ENCODE peak calls at places on chromosome 2, in eight cellular contexts. One of them, this sample, is unnamed.

GRCh38 chr2:42954227-42954962 is 162.0 kb upstream of the HAAO start:
- DNase-seq in cerebellum: no peak
- DNase-seq in AG04450: no peak
- DNase-seq in H7: no peak
- DNase-seq in aorta: no peak
- DNase-seq in HCT116: no peak
- DNase-seq in CD8-positive, alpha-beta T cell: no peak
- DNase-seq in neuronal stem cell: no peak
- DNase-seq in this sample: no peak

GRCh38 chr2:170235860-170236638 is 58.1 kb downstream of the MYO3B start:
- DNase-seq in cerebellum: no peak
- DNase-seq in AG04450: no peak
- DNase-seq in H7: peak
- DNase-seq in aorta: no peak
- DNase-seq in HCT116: peak
- DNase-seq in CD8-positive, alpha-beta T cell: no peak
- DNase-seq in neuronal stem cell: peak
- DNase-seq in this sample: peak

GRCh38 chr2:142562900-142563299 is 314.6 kb upstream of the KYNU start:
- DNase-seq in cerebellum: no peak
- DNase-seq in AG04450: no peak
- DNase-seq in H7: no peak
- DNase-seq in aorta: no peak
- DNase-seq in HCT116: no peak
- DNase-seq in CD8-positive, alpha-beta T cell: no peak
- DNase-seq in neuronal stem cell: no peak
- DNase-seq in this sample: no peak

GRCh38 chr2:219171231-219171651 is 1.4 kb upstream of the SLC23A3 start:
- DNase-seq in cerebellum: peak
- DNase-seq in AG04450: peak
- DNase-seq in H7: peak
- DNase-seq in aorta: no peak
- DNase-seq in HCT116: peak
- DNase-seq in CD8-positive, alpha-beta T cell: peak
- DNase-seq in neuronal stem cell: peak
- DNase-seq in this sample: no peak

GRCh38 chr2:100833330-100833729 is 13.4 kb downstream of the NPAS2 start:
- DNase-seq in cerebellum: no peak
- DNase-seq in AG04450: no peak
- DNase-seq in H7: no peak
- DNase-seq in aorta: no peak
- DNase-seq in HCT116: no peak
- DNase-seq in CD8-positive, alpha-beta T cell: no peak
- DNase-seq in neuronal stem cell: no peak
- DNase-seq in this sample: no peak

GRCh38 chr2:226351711-226352110 is 447.9 kb downstream of the IRS1 start:
- DNase-seq in cerebellum: no peak
- DNase-seq in AG04450: no peak
- DNase-seq in H7: no peak
- DNase-seq in aorta: no peak
- DNase-seq in HCT116: no peak
- DNase-seq in CD8-positive, alpha-beta T cell: no peak
- DNase-seq in neuronal stem cell: no peak
- DNase-seq in this sample: no peak

GRCh38 chr2:16281451-16282330 is 341.3 kb downstream of the MYCN start:
- DNase-seq in cerebellum: peak
- DNase-seq in AG04450: no peak
- DNase-seq in H7: peak
- DNase-seq in aorta: no peak
- DNase-seq in HCT116: peak
- DNase-seq in CD8-positive, alpha-beta T cell: no peak
- DNase-seq in neuronal stem cell: no peak
- DNase-seq in this sample: no peak

GRCh38 chr2:30679416-30680088 is 127.7 kb downstream of the CAPN13 start:
- DNase-seq in cerebellum: no peak
- DNase-seq in AG04450: no peak
- DNase-seq in H7: no peak
- DNase-seq in aorta: no peak
- DNase-seq in HCT116: no peak
- DNase-seq in CD8-positive, alpha-beta T cell: no peak
- DNase-seq in neuronal stem cell: no peak
- DNase-seq in this sample: no peak

GRCh38 chr2:218402491-218402901 is 2.8 kb downstream of the CTDSP1 start:
- DNase-seq in cerebellum: no peak
- DNase-seq in AG04450: no peak
- DNase-seq in H7: peak
- DNase-seq in aorta: no peak
- DNase-seq in HCT116: no peak
- DNase-seq in CD8-positive, alpha-beta T cell: no peak
- DNase-seq in neuronal stem cell: no peak
- DNase-seq in this sample: no peak

GRCh38 chr2:96826546-96827278 is 10.6 kb downstream of the CNNM3 start:
- DNase-seq in cerebellum: no peak
- DNase-seq in AG04450: no peak
- DNase-seq in H7: no peak
- DNase-seq in aorta: peak
- DNase-seq in HCT116: no peak
- DNase-seq in CD8-positive, alpha-beta T cell: no peak
- DNase-seq in neuronal stem cell: no peak
- DNase-seq in this sample: no peak

GRCh38 chr2:219428469-219428868 is 6.2 kb upstream of the SPEG start:
- DNase-seq in cerebellum: no peak
- DNase-seq in AG04450: no peak
- DNase-seq in H7: no peak
- DNase-seq in aorta: peak
- DNase-seq in HCT116: no peak
- DNase-seq in CD8-positive, alpha-beta T cell: no peak
- DNase-seq in neuronal stem cell: no peak
- DNase-seq in this sample: no peak

GRCh38 chr2:129015886-129016285 is 697.2 kb upstream of the HS6ST1 start:
- DNase-seq in cerebellum: no peak
- DNase-seq in AG04450: no peak
- DNase-seq in H7: no peak
- DNase-seq in aorta: no peak
- DNase-seq in HCT116: no peak
- DNase-seq in CD8-positive, alpha-beta T cell: no peak
- DNase-seq in neuronal stem cell: no peak
- DNase-seq in this sample: no peak

GRCh38 chr2:8453904-8454302 is 228.0 kb upstream of the ID2 start:
- DNase-seq in cerebellum: peak
- DNase-seq in AG04450: no peak
- DNase-seq in H7: no peak
- DNase-seq in aorta: no peak
- DNase-seq in HCT116: no peak
- DNase-seq in CD8-positive, alpha-beta T cell: no peak
- DNase-seq in neuronal stem cell: no peak
- DNase-seq in this sample: no peak

GRCh38 chr2:196962325-196962724 is 35.8 kb upstream of the PGAP1 start:
- DNase-seq in cerebellum: no peak
- DNase-seq in AG04450: no peak
- DNase-seq in H7: no peak
- DNase-seq in aorta: no peak
- DNase-seq in HCT116: no peak
- DNase-seq in CD8-positive, alpha-beta T cell: no peak
- DNase-seq in neuronal stem cell: no peak
- DNase-seq in this sample: no peak